ENCODE peak calls at places on chromosomes 16 and 17, in eight cellular contexts. D is Peyer's patch, T is A549, F is MM.1S, Y is cardiac muscle cell, Z is heart right ventricle, W is mammary epithelial cell, R is fibroblast of lung. V is an unnamed sample. For H3K9me3, the result is how much of the 10 kb centered on the place peaks cover.

GRCh38 chr16:66240088-66240487 is 126.4 kb upstream of the CDH5 start:
- DNase-seq in W (no peak), Z (no peak), D (no peak), Y (no peak), T (no peak), F (no peak), R (no peak), V (no peak)

GRCh38 chr17:31274252-31274651 is 22.8 kb downstream of the OMG start:
- DNase-seq in D (no peak), W (peak), T (no peak), F (no peak), Y (peak), Z (no peak), R (peak), V (no peak)

GRCh38 chr17:77728022-77728671 is 230.4 kb upstream of the TNRC6C start:
- DNase-seq in W (peak), Y (peak), Z (peak), R (no peak), F (no peak), D (peak), T (no peak), V (no peak)

GRCh38 chr17:82457071-82457789 is 1.3 kb upstream of the NARF start:
- DNase-seq in R (no peak), Y (peak), W (no peak), D (no peak), T (no peak), F (peak), Z (no peak), V (no peak)

GRCh38 chr17:55930291-55930809 is 179.5 kb downstream of the PCTP start:
- DNase-seq in Z (no peak), R (no peak), W (no peak), D (no peak), F (no peak), Y (no peak), T (no peak), V (no peak)

GRCh38 chr16:58582971-58583765 is 46.5 kb downstream of the CNOT1 start:
- DNase-seq in Z (no peak), Y (peak), W (no peak), T (no peak), R (no peak), D (no peak), F (no peak), V (no peak)

GRCh38 chr16:2472885-2473284 is 1.8 kb downstream of the NTN3 start:
- DNase-seq in T (no peak), F (no peak), W (no peak), Z (no peak), Y (no peak), R (no peak), D (no peak), V (no peak)

GRCh38 chr17:43667506-43668438 is 6.0 kb upstream of the MEOX1 start:
- DNase-seq in D (no peak), F (no peak), T (no peak), Z (no peak), R (no peak), Y (no peak), W (peak), V (no peak)

GRCh38 chr17:50470451-50470850 is 1.8 kb upstream of the CHAD start:
- DNase-seq in F (no peak), W (no peak), T (no peak), Z (no peak), R (no peak), D (no peak), Y (no peak), V (no peak)

GRCh38 chr17:10702574-10702973 is 5.2 kb downstream of the ADPRM start:
- DNase-seq in D (no peak), T (no peak), Y (peak), R (peak), F (no peak), W (no peak), Z (no peak), V (no peak)

GRCh38 chr16:51685498-51685897 is 534.4 kb upstream of the SALL1 start:
- DNase-seq in W (no peak), F (no peak), Z (no peak), R (no peak), D (no peak), T (no peak), Y (no peak), V (no peak)

GRCh38 chr16:56331399-56331798 is 93.9 kb downstream of the AMFR start:
- DNase-seq in Z (no peak), W (no peak), D (no peak), F (no peak), R (no peak), T (no peak), Y (no peak), V (no peak)

GRCh38 chr16:56327929-56328258 is 97.5 kb downstream of the AMFR start:
- DNase-seq in Z (no peak), W (no peak), R (no peak), F (no peak), D (no peak), T (no peak), Y (no peak), V (no peak)

GRCh38 chr16:56328276-56329022 is 96.9 kb downstream of the AMFR start:
- DNase-seq in Z (no peak), W (no peak), F (no peak), T (no peak), D (no peak), R (no peak), Y (no peak), V (no peak)

GRCh38 chr16:56330476-56330875 is 94.9 kb downstream of the AMFR start:
- DNase-seq in R (no peak), D (no peak), W (no peak), Z (no peak), Y (no peak), F (no peak), T (no peak), V (no peak)

DNA sequence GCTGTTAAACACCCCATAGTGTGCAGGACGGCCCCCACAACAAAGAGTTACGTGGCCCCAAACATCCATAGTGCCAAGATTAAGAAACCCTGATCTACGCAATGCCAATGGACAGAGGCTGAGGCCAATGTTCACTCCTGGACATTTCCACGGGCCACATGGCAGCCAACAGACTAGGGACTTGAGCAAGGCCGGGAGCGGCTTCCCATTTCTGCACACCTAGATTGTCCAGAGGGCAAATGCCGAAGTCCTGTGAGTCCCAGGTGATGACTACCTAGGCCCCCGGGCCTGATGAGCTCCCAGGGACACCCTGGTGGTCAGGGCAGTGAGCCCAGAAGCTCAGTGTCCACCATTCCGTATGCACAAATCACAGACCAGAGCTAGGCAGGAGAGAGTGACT is 95.5 kb downstream of the AMFR start:
- DNase-seq in Y (no peak), R (no peak), F (no peak), W (no peak), D (no peak), T (no peak), Z (no peak), V (no peak)
- H3K27ac ChIP-seq in Y (no peak), R (no peak), F (no peak), W (no peak), D (no peak), T (no peak), Z (no peak), V (no peak)

GRCh38 chr17:80036715-80037477 is 454 bp downstream of the CCDC40 start:
- DNase-seq in Y (no peak), W (peak), D (no peak), Z (no peak), R (peak), F (no peak), T (peak), V (peak)
- H3K4me3 ChIP-seq in Y (peak), W (peak), D (peak), Z (peak), R (peak), F (peak), T (peak), V (peak)

DNA sequence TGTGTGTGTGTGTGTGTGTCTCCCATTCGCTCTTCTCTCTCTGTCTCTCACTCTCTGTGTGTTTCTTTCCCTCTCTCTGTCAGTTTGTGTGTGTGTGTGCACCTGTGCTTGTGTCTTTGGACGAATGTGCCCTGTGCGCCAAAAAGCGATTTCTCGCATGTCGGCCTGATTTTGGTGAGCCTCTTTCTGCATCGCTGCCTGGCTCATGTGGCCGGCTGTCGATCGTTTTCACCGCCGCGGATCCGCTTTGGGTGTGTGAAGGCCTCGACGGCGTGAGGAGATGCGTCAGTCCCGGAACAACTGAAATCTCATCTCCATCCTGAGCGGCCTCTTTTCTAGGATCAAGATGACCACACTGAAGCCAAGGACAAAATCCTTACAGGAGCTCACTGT is 609.0 kb downstream of the KCNJ18 start:
- DNase-seq in Z (no peak), Y (no peak), R (no peak), D (no peak), W (no peak), F (no peak), T (no peak), V (no peak)
- H3K9me3 ChIP-seq in Z (under half), Y (under half), R (under half), D (under half), W (half or more), F (under half), T (under half), V (under half)

DNA sequence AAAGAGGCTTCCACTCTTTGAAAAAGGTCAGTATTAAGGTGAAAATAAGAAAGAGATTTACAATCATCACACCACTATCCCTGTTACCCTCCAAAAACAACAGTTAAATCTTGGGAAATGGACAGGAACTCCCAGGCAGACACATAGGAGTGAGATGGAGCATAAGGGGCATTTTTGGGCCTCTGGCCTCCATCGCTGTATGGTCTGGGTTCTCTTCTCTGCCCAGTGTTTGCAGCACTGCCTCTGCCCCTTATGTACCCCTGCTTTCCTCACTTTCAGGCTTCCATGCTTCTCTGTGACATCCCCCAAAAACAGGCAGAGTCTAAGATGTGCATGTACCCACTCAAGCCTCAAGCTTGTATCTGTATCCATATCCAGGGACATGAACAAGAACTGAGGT is 630 bp upstream of the HOXB2 start:
- DNase-seq in T (no peak), F (no peak), D (no peak), Y (no peak), W (no peak), Z (no peak), R (no peak), V (no peak)
- H3K27ac ChIP-seq in T (no peak), F (no peak), D (peak), Y (peak), W (peak), Z (peak), R (peak), V (peak)